ENCODE peak calls at places on chromosomes 12 and 14, in seven cellular contexts. N is IMR-90, C is Peyer's patch, H is adrenal gland, L is K562, F is tibial nerve, E is breast epithelium. R is an unnamed sample. For H3K4me1, the result is how much of the 10 kb centered on the place peaks cover.

GRCh38 chr12:120903382-120903817 is 758 bp downstream of the SPPL3 start:
- DNase-seq in L (peak), E (peak), H (peak), C (peak), F (peak), N (peak), R (no peak)

GRCh38 chr12:39672976-39673375 is 53.4 kb upstream of the ABCD2 start:
- DNase-seq in N (no peak), C (no peak), L (no peak), E (no peak), H (no peak), F (no peak), R (no peak)

GRCh38 chr12:95384785-95385184 is 89.2 kb upstream of the METAP2 start:
- DNase-seq in C (no peak), H (no peak), F (no peak), N (no peak), L (no peak), E (no peak), R (no peak)

GRCh38 chr14:89767861-89768268 is 186.7 kb downstream of the EFCAB11 start:
- DNase-seq in C (peak), E (no peak), N (peak), F (no peak), L (no peak), H (peak), R (no peak)

GRCh38 chr14:100714205-100714781 is 12.4 kb upstream of the DLK1 start:
- DNase-seq in N (no peak), L (peak), F (no peak), E (no peak), C (no peak), H (no peak), R (no peak)

GRCh38 chr14:73472182-73473114 is 14.1 kb upstream of the NUMB start:
- DNase-seq in N (peak), H (no peak), C (no peak), E (no peak), L (peak), F (peak), R (no peak)

GRCh38 chr12:127548123-127548553 is 718.8 kb upstream of the TMEM132C start:
- DNase-seq in L (no peak), C (no peak), E (no peak), F (no peak), H (no peak), N (peak), R (no peak)

GRCh38 chr12:104470521-104470920 is 13.8 kb downstream of the CHST11 start:
- DNase-seq in C (no peak), E (no peak), L (no peak), H (no peak), F (no peak), N (no peak), R (no peak)

GRCh38 chr12:6336079-6336858 is 5.6 kb downstream of the TNFRSF1A start:
- DNase-seq in H (peak), E (peak), C (peak), F (peak), L (peak), N (peak), R (peak)

GRCh38 chr14:45426685-45427282 is 173.8 kb upstream of the MIS18BP1 start:
- DNase-seq in C (no peak), L (peak), H (no peak), N (peak), E (no peak), F (no peak), R (no peak)

GRCh38 chr14:43540948-43541347 is 966.1 kb downstream of the FSCB start:
- DNase-seq in C (no peak), N (no peak), H (no peak), F (no peak), E (no peak), L (no peak), R (no peak)

GRCh38 chr14:80901260-80901659 is 40.3 kb downstream of the CEP128 start:
- DNase-seq in H (no peak), C (no peak), L (no peak), E (no peak), F (no peak), N (no peak), R (no peak)

DNA sequence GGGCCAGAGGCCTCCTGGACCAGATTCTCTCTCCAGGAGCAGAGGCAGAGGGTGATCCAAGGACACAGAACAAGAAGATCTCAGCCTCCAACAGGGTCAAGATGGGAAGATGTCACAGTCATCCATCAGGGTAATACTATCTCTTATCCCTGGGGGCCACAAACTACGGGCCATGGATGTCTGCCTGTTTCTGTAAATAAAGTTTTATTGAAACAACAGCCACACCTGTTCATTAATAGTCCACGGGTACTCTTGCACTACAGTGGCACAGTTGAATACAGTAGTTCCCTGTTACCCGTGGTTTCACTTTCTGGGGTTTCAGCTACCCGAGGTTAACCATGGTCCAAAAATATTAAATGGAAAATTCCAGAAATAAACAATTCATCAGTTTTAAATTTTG is 65.9 kb downstream of the BCL11B start:
- DNase-seq in E (no peak), F (no peak), L (no peak), H (no peak), N (no peak), C (no peak), R (no peak)
- H3K4me3 ChIP-seq in E (no peak), F (no peak), L (no peak), H (no peak), N (no peak), C (no peak), R (no peak)

GRCh38 chr12:47079365-47079893 is at the start of gene PCED1B:
- DNase-seq in L (peak), H (peak), F (peak), N (peak), E (peak), C (peak), R (no peak)

GRCh38 chr12:47079894-47080724 is at the start of gene AMIGO2:
- DNase-seq in N (peak), C (peak), L (peak), E (peak), H (peak), F (peak), R (no peak)

GRCh38 chr12:47078086-47078395 is 1.4 kb upstream of the PCED1B start:
- DNase-seq in C (no peak), N (no peak), H (no peak), E (no peak), L (no peak), F (no peak), R (no peak)

GRCh38 chr12:47077206-47078085 is 2.0 kb upstream of the PCED1B start:
- DNase-seq in H (no peak), C (no peak), E (no peak), L (no peak), N (no peak), F (no peak), R (no peak)

GRCh38 chr12:47078733-47079364 is 572 bp upstream of the PCED1B start:
- DNase-seq in N (peak), C (peak), F (no peak), L (no peak), H (peak), E (peak), R (no peak)
- TF ChIP-seq POLR2A in N (peak), C (no peak), F (no peak), L (no peak), H (peak), E (no peak), R (no peak)

GRCh38 chr12:12810507-12811143 is 2.5 kb upstream of the DDX47 start:
- DNase-seq in L (no peak), E (no peak), F (no peak), H (no peak), N (no peak), C (no peak), R (no peak)
- H3K4me1 ChIP-seq in L (under half), E (under half), F (under half), H (under half), N (under half), C (under half), R (under half)

GRCh38 chr12:20127401-20127800 is 240.9 kb upstream of the PDE3A start:
- DNase-seq in L (no peak), N (no peak), E (no peak), H (no peak), C (no peak), F (no peak), R (no peak)
- H3K4me3 ChIP-seq in L (no peak), N (no peak), E (no peak), H (no peak), C (no peak), F (no peak), R (no peak)

GRCh38 chr14:34999500-34999899 is 16.7 kb downstream of the SRP54 start:
- DNase-seq in H (no peak), L (no peak), F (no peak), C (no peak), E (no peak), N (no peak), R (no peak)
- TF ChIP-seq POLR2A in H (no peak), L (no peak), F (no peak), C (no peak), E (no peak), N (no peak), R (no peak)

DNA sequence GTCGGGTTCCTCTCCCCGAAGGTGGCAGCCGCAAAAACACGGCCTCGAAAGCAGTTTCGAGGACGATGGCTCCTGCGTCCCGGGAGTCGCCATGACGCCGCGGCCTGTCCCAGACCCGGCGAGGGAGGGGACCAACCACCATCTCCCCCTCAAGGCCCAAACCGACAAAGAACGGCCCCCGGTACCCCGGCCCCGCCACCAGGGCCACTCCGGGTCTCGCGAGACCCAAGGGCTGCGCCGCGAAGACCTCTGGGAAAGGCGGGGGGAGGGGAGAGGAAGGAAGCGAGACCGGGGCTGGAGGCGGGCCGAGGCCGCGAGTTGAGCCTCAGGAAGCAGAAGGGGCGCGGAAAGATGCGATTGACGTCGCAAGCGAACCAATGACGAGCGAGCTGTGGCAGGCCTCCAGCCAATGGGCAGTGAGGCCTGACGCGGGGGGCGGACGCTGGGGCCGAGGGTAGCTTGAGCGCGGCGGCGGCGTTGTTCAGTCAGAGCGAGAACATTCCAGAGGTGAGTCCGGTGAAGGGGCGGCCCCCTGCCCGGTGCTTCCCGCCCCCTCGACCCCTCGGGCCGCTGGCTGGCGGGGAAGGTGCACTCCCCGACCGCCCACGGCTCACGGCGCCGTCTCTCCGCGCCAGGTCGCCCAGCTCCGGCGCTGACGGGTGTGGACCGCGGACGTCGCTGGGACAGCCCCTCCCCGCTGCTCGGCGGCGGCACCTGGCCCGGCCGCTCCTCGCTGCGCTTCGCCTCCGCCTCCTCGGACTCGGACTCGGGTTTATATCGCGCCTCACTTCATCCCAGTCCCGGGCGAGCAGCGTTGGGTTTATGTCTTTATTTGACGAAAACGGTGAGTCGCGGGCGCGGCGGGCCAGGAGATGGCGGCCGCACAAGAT is at the start of gene EIF5:
- DNase-seq in C (peak), L (peak), F (peak), H (peak), E (peak), N (peak), R (peak)
- H3K4me1 ChIP-seq in C (under half), L (under half), F (under half), H (under half), E (under half), N (under half), R (under half)

GRCh38 chr12:54021432-54022013 is 6.7 kb upstream of the HOXC6 start:
- DNase-seq in F (no peak), E (no peak), H (no peak), C (no peak), N (no peak), L (no peak), R (no peak)
- H3K4me3 ChIP-seq in F (peak), E (peak), H (peak), C (peak), N (no peak), L (no peak), R (no peak)

R was measured in esophagus muscularis mucosa.